ENCODE peak calls at places on chromosomes 7 and 10, in seven cellular contexts. V, J, R, U, F, L and N are unnamed samples. For H3K9me3, the result is how much of the 10 kb centered on the place peaks cover.

GRCh38 chr10:90394306-90394705 is 463.5 kb downstream of the HTR7 start:
- DNase-seq in V (no peak), J (no peak), R (no peak), U (no peak), F (no peak), L (no peak), N (no peak)

GRCh38 chr7:116525298-116525912 is 569 bp downstream of the CAV1 start:
- DNase-seq in V (peak), J (peak), R (no peak), U (no peak), F (no peak), L (peak), N (no peak)

GRCh38 chr7:33072471-33072870 is 9.9 kb upstream of the NT5C3A start:
- DNase-seq in V (no peak), J (no peak), R (no peak), U (peak), F (no peak), L (no peak), N (no peak)

GRCh38 chr10:123348721-123349120 is 194.5 kb downstream of the BUB3 start:
- DNase-seq in V (no peak), J (no peak), R (no peak), U (no peak), F (no peak), L (no peak), N (no peak)

GRCh38 chr7:37031571-37032257 is 307.4 kb upstream of the AOAH start:
- DNase-seq in V (peak), J (no peak), R (no peak), U (peak), F (peak), L (peak), N (peak)

GRCh38 chr7:25075459-25075858 is 49.6 kb downstream of the CYCS start:
- DNase-seq in V (peak), J (no peak), R (no peak), U (no peak), F (no peak), L (peak), N (no peak)

GRCh38 chr7:151080091-151080521 is 503 bp downstream of the FASTK start:
- DNase-seq in V (peak), J (peak), R (no peak), U (no peak), F (no peak), L (peak), N (no peak)

GRCh38 chr7:38673795-38674194 is 42.6 kb upstream of the AMPH start:
- DNase-seq in V (peak), J (no peak), R (no peak), U (no peak), F (no peak), L (no peak), N (peak)

GRCh38 chr7:95863623-95864022 is 91.3 kb downstream of the DYNC1I1 start:
- DNase-seq in V (no peak), J (no peak), R (no peak), U (no peak), F (no peak), L (no peak), N (no peak)

GRCh38 chr7:20284398-20285143 is 46.1 kb upstream of the ITGB8 start:
- DNase-seq in V (no peak), J (no peak), R (no peak), U (no peak), F (no peak), L (no peak), N (no peak)

GRCh38 chr10:34551295-34551694 is 263.8 kb downstream of the PARD3 start:
- DNase-seq in V (no peak), J (no peak), R (no peak), U (no peak), F (no peak), L (no peak), N (no peak)

GRCh38 chr7:12833829-12834228 is 146.4 kb downstream of the ARL4A start:
- DNase-seq in V (no peak), J (no peak), R (no peak), U (no peak), F (no peak), L (no peak), N (no peak)

DNA sequence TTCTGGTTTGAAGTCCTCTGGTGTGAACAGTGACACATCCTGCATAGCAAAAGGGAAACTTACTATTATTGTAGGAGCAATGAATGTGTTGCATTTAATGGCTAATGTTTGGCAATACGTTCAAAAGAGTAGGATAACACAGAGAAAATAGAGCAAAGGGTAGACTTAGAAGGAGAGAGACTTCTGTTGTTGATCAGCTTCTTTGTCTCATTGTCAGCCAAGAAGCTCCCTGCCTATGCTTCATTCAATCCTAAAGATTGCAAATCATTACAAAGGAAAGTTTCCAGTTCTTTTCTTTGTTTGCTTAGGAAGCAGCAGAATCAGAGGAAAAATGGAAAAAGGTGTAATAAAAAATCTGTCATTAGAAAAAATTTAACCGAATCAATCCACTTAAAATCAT is 7.9 kb upstream of the TSPAN13 start:
- DNase-seq in V (no peak), J (no peak), R (no peak), U (no peak), F (no peak), L (no peak), N (no peak)
- H3K27ac ChIP-seq in V (no peak), J (no peak), R (no peak), U (no peak), F (no peak), L (no peak), N (no peak)

DNA sequence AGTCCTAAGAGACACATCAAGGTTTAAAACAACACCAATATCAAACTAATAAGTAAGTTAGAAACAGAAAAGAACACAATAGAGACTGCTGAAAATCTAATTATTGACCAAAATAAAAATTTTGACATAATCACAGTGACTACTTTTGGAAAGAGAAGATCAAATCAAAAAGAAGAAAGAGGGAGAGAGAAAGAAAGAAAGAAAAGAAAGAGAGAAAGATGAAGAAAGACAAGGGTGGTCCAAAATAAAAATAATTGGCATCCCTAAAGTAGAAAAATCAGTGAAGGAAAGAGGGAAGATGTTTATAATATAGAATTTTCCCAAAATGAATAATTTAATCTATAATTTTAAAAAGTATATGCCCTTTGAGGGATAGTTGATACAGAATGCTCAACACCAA is 118.8 kb upstream of the VIPR2 start:
- DNase-seq in V (no peak), J (no peak), R (no peak), U (no peak), F (no peak), L (no peak), N (no peak)
- H3K9me3 ChIP-seq in V (under half), J (under half), R (under half), U (under half), F (under half), L (under half), N (under half)

GRCh38 chr10:127196227-127196954 is at the start of gene INSYN2A:
- DNase-seq in V (peak), J (peak), R (no peak), U (no peak), F (no peak), L (no peak), N (no peak)
- TF ChIP-seq REST in V (no peak), J (no peak), R (no peak), U (no peak), F (no peak), L (no peak), N (no peak)

GRCh38 chr10:5291501-5292195 is 73.1 kb upstream of the UCN3 start:
- DNase-seq in V (peak), J (no peak), R (no peak), U (peak), F (peak), L (peak), N (no peak)

GRCh38 chr10:5297996-5298395 is 66.8 kb upstream of the UCN3 start:
- DNase-seq in V (no peak), J (no peak), R (no peak), U (no peak), F (no peak), L (no peak), N (no peak)

GRCh38 chr10:5292196-5292735 is 72.5 kb upstream of the UCN3 start:
- DNase-seq in V (peak), J (no peak), R (no peak), U (no peak), F (no peak), L (no peak), N (no peak)

GRCh38 chr10:5297466-5297865 is 67.3 kb upstream of the UCN3 start:
- DNase-seq in V (no peak), J (no peak), R (no peak), U (no peak), F (no peak), L (no peak), N (no peak)

GRCh38 chr10:5293691-5294550 is 70.8 kb upstream of the UCN3 start:
- DNase-seq in V (peak), J (peak), R (no peak), U (peak), F (peak), L (peak), N (no peak)
- H3K27ac ChIP-seq in V (peak), J (no peak), R (no peak), U (no peak), F (no peak), L (no peak), N (no peak)

GRCh38 chr7:57274535-57275283 is 142.5 kb upstream of the ZNF479 start:
- DNase-seq in V (no peak), J (no peak), R (no peak), U (no peak), F (no peak), L (no peak), N (no peak)
- H3K9me3 ChIP-seq in V (under half), J (under half), R (under half), U (half or more), F (under half), L (under half), N (half or more)

DNA sequence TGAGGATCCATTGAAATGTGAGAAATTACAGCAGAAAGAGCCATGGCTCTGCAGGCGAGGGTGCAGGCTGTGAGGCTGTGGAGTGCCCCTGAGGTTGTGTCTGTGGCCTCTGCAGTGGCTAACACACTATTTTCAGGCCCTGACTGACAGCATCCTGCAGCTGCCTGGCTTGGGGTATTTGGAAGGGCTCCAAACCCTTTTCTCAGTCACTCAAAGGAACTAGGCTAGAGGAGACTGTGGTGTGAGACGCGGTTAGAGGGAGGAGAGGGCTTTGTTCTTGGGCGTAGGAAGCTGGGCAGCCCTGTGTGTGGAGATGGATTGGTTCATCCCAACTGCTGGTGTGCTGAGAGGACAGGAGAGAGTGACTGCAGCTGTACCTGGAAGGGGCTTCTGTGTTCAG is 134.9 kb downstream of the RAMP3 start:
- DNase-seq in V (no peak), J (peak), R (no peak), U (no peak), F (no peak), L (no peak), N (no peak)
- TF ChIP-seq REST in V (no peak), J (no peak), R (no peak), U (no peak), F (no peak), L (no peak), N (no peak)